ENCODE peak calls at places on chromosomes 4 and X, in eight cellular contexts. J is GM13977, S is Ammon's horn, Z is nephron progenitor cell, L is left ventricle myocardium inferior, E is cardiac muscle cell, I is ACHN, C is naive B cell. B is an unnamed sample.
A peak's percentile ranks its signal among the peaks of the same experiment; 100 is the strongest.

GRCh38 chr4:140212646-140213045 is 58.7 kb upstream of the MAML3 start:
- DNase-seq in C (no peak), J (no peak), I (no peak), S (no peak), L (no peak), E (no peak), Z (no peak), B (no peak)

GRCh38 chrX:40855411-40855810 is 120.1 kb upstream of the MED14 start:
- DNase-seq in Z (no peak), S (no peak), E (no peak), I (no peak), J (no peak), C (no peak), L (no peak), B (peak; percentile 5)

GRCh38 chr4:139619644-139620043 is 46.0 kb upstream of the MGST2 start:
- DNase-seq in L (no peak), S (no peak), E (peak; percentile 23), I (peak; percentile 39), Z (no peak), J (no peak), C (no peak), B (peak; percentile 31)

GRCh38 chr4:152540293-152540674 is 4.4 kb upstream of the FBXW7 start:
- DNase-seq in L (no peak), E (no peak), I (no peak), Z (peak; percentile 15), J (peak; percentile 61), C (no peak), S (no peak), B (no peak)

GRCh38 chr4:90328558-90328957 is 201.4 kb downstream of the CCSER1 start:
- DNase-seq in Z (no peak), S (peak; percentile 30), L (peak; percentile 41), J (no peak), I (no peak), E (peak; percentile 73), C (no peak), B (peak; percentile 39)

GRCh38 chr4:40621592-40622512 is 7.8 kb downstream of the RBM47 start:
- DNase-seq in L (peak; percentile 64), C (peak; percentile 24), J (no peak), Z (no peak), E (no peak), I (peak; percentile 90), S (peak; percentile 65), B (no peak)

GRCh38 chr4:6856391-6856790 is 53.2 kb upstream of the TBC1D14 start:
- DNase-seq in S (no peak), J (no peak), E (no peak), C (no peak), L (no peak), I (no peak), Z (no peak), B (no peak)

GRCh38 chr4:184503869-184504300 is 29.5 kb upstream of the IRF2 start:
- DNase-seq in I (no peak), C (peak; percentile 44), J (no peak), L (no peak), E (no peak), S (peak; percentile 54), Z (no peak), B (no peak)

GRCh38 chrX:73965833-73966232 is 338.1 kb upstream of the ZCCHC13 start:
- DNase-seq in E (no peak), L (no peak), I (no peak), C (no peak), Z (no peak), S (no peak), J (no peak), B (no peak)

GRCh38 chr4:76200771-76201224 is 12.8 kb downstream of the SCARB2 start:
- DNase-seq in L (no peak), E (no peak), J (no peak), I (no peak), S (no peak), Z (no peak), C (no peak), B (peak; percentile 75)

GRCh38 chrX:13742397-13743176 is 8.0 kb downstream of the OFD1 start:
- DNase-seq in Z (no peak), E (no peak), S (no peak), I (no peak), J (peak; percentile 63), C (peak; percentile 76), L (no peak), B (no peak)

GRCh38 chr4:100875296-100876040 is 357.6 kb upstream of the EMCN start:
- DNase-seq in C (no peak), E (no peak), L (no peak), I (no peak), Z (no peak), S (no peak), J (no peak), B (no peak)

GRCh38 chrX:109889289-109890006 is 113.5 kb upstream of the TMEM164 start:
- DNase-seq in C (peak; percentile 42), L (no peak), Z (peak; percentile 37), J (no peak), E (peak; percentile 56), S (peak; percentile 14), I (peak; percentile 3), B (no peak)

GRCh38 chr4:175511861-175512260 is 300.2 kb downstream of the GPM6A start:
- DNase-seq in E (no peak), L (no peak), I (no peak), Z (no peak), S (no peak), J (no peak), C (no peak), B (no peak)

GRCh38 chr4:21139327-21139726 is 439.1 kb downstream of the PACRGL start:
- DNase-seq in I (no peak), L (no peak), Z (no peak), E (no peak), C (no peak), J (no peak), S (no peak), B (no peak)

GRCh38 chr4:110945600-110945999 is 322.7 kb upstream of the PITX2 start:
- DNase-seq in J (no peak), Z (no peak), L (no peak), C (no peak), I (no peak), S (no peak), E (no peak), B (no peak)

GRCh38 chrX:30618160-30618765 is 35.0 kb upstream of the GK start:
- DNase-seq in I (no peak), S (no peak), Z (no peak), J (no peak), L (no peak), E (no peak), C (no peak), B (no peak)

GRCh38 chr4:39825741-39826231 is 127.8 kb downstream of the UBE2K start:
- DNase-seq in I (peak; percentile 51), C (no peak), L (no peak), Z (no peak), S (no peak), J (no peak), E (no peak), B (no peak)

GRCh38 chrX:107154787-107155620 is 36.4 kb upstream of the RBM41 start:
- DNase-seq in S (no peak), I (peak; percentile 44), C (no peak), E (no peak), J (no peak), Z (no peak), L (no peak), B (no peak)

GRCh38 chr4:117847849-117848248 is 186.4 kb upstream of the NDST3 start:
- DNase-seq in E (no peak), C (no peak), S (no peak), I (no peak), Z (no peak), L (no peak), J (no peak), B (no peak)

GRCh38 chrX:46840946-46841740 is 4.3 kb downstream of the RP2 start:
- DNase-seq in E (no peak), J (no peak), L (no peak), S (peak; percentile 57), Z (no peak), C (no peak), I (peak; percentile 44), B (no peak)

GRCh38 chr4:88802138-88802537 is 104.5 kb upstream of the NAP1L5 start:
- DNase-seq in S (no peak), J (no peak), E (no peak), L (no peak), Z (no peak), I (no peak), C (no peak), B (no peak)

GRCh38 chrX:132093239-132093860 is 34.5 kb downstream of the FRMD7 start:
- DNase-seq in S (no peak), C (no peak), E (no peak), I (no peak), L (no peak), J (no peak), Z (no peak), B (no peak)

GRCh38 chrX:109487640-109488039 is 5.8 kb upstream of the GUCY2F start:
- DNase-seq in L (no peak), Z (no peak), C (peak; percentile 25), E (no peak), S (no peak), I (no peak), J (no peak), B (no peak)

GRCh38 chr4:23038626-23039245 is 346.0 kb downstream of the GBA3 start:
- DNase-seq in S (no peak), C (no peak), E (no peak), I (peak; percentile 78), Z (no peak), J (no peak), L (no peak), B (no peak)

GRCh38 chr4:139913995-139914394 is 240.0 kb downstream of the MAML3 start:
- DNase-seq in J (no peak), I (no peak), Z (no peak), C (no peak), S (no peak), L (no peak), E (no peak), B (peak; percentile 60)

GRCh38 chr4:83054928-83055327 is 19.9 kb downstream of the COPS4 start:
- DNase-seq in Z (no peak), L (no peak), J (peak; percentile 21), E (no peak), C (peak; percentile 23), I (peak; percentile 28), S (no peak), B (no peak)

GRCh38 chr4:35511851-35512250 is 732.5 kb downstream of the ARAP2 start:
- DNase-seq in I (no peak), C (no peak), E (no peak), J (no peak), S (no peak), Z (no peak), L (no peak), B (no peak)

GRCh38 chr4:141348589-141348988 is 127.9 kb downstream of the ZNF330 start:
- DNase-seq in I (no peak), E (no peak), J (no peak), S (no peak), Z (no peak), L (no peak), C (no peak), B (no peak)

GRCh38 chr4:179625391-179625790 is 2183.2 kb upstream of the AGA start:
- DNase-seq in C (no peak), S (no peak), J (no peak), I (peak; percentile 27), L (no peak), E (no peak), Z (no peak), B (no peak)

GRCh38 chr4:11418610-11419009 is 10.1 kb downstream of the HS3ST1 start:
- DNase-seq in C (no peak), Z (no peak), I (no peak), S (no peak), J (no peak), E (no peak), L (no peak), B (peak; percentile 7)

GRCh38 chr4:153785830-153786721 is 2.8 kb downstream of the SFRP2 start:
- DNase-seq in E (peak; percentile 39), S (peak; percentile 47), L (no peak), C (no peak), Z (no peak), I (peak; percentile 32), J (peak; percentile 58), B (no peak)

GRCh38 chrX:140815868-140816267 is 106.3 kb downstream of the LINC00632 start:
- DNase-seq in S (no peak), J (no peak), C (no peak), Z (no peak), L (no peak), I (no peak), E (no peak), B (no peak)

GRCh38 chr4:6408263-6408662 is 64.2 kb downstream of the PPP2R2C start:
- DNase-seq in E (no peak), S (no peak), Z (no peak), L (no peak), J (no peak), C (no peak), I (peak; percentile 3), B (no peak)

B was measured in NCI-H1092 treated with DMSO at 0.1 percent for 48 hours.